ENCODE peak calls at places on chromosomes 16 and 17, in six cellular contexts. One of them, this sample, is unnamed.

GRCh38 chr16:77501260-77501659 is 66.4 kb upstream of the ADAMTS18 start:
- DNase-seq in NCI-H2107: no peak
- DNase-seq in adrenal gland: no peak
- DNase-seq in brain microvascular endothelial cell: no peak
- DNase-seq in AG04449: no peak
- DNase-seq in activated CD8-positive, alpha-beta memory T cell treated with anti-CD3 and anti-CD28 coated beads for 24 hours: no peak
- DNase-seq in this sample: no peak

GRCh38 chr17:63276821-63277220 is 169.3 kb downstream of the CYB561 start:
- DNase-seq in AG04449: no peak
- DNase-seq in adrenal gland: no peak
- DNase-seq in NCI-H2107: no peak
- DNase-seq in activated CD8-positive, alpha-beta memory T cell treated with anti-CD3 and anti-CD28 coated beads for 24 hours: no peak
- DNase-seq in brain microvascular endothelial cell: no peak
- DNase-seq in this sample: no peak

GRCh38 chr17:2690165-2691068 is 21.1 kb downstream of the CLUH start:
- DNase-seq in activated CD8-positive, alpha-beta memory T cell treated with anti-CD3 and anti-CD28 coated beads for 24 hours: peak
- DNase-seq in adrenal gland: peak
- DNase-seq in NCI-H2107: no peak
- DNase-seq in AG04449: no peak
- DNase-seq in brain microvascular endothelial cell: no peak
- DNase-seq in this sample: no peak

GRCh38 chr16:62225675-62226074 is 189.4 kb upstream of the CDH8 start:
- DNase-seq in AG04449: no peak
- DNase-seq in NCI-H2107: peak
- DNase-seq in activated CD8-positive, alpha-beta memory T cell treated with anti-CD3 and anti-CD28 coated beads for 24 hours: no peak
- DNase-seq in brain microvascular endothelial cell: peak
- DNase-seq in adrenal gland: peak
- DNase-seq in this sample: peak

GRCh38 chr17:28747801-28748750 is 4.3 kb downstream of the TRAF4 start:
- DNase-seq in adrenal gland: peak
- DNase-seq in NCI-H2107: no peak
- DNase-seq in AG04449: no peak
- DNase-seq in brain microvascular endothelial cell: no peak
- DNase-seq in activated CD8-positive, alpha-beta memory T cell treated with anti-CD3 and anti-CD28 coated beads for 24 hours: no peak
- DNase-seq in this sample: no peak

GRCh38 chr17:1055751-1056645 is 59.1 kb downstream of the TIMM22 start:
- DNase-seq in AG04449: no peak
- DNase-seq in brain microvascular endothelial cell: peak
- DNase-seq in activated CD8-positive, alpha-beta memory T cell treated with anti-CD3 and anti-CD28 coated beads for 24 hours: peak
- DNase-seq in adrenal gland: peak
- DNase-seq in NCI-H2107: no peak
- DNase-seq in this sample: no peak

GRCh38 chr17:33509331-33509730 is 216.2 kb upstream of the ASIC2 start:
- DNase-seq in adrenal gland: no peak
- DNase-seq in NCI-H2107: no peak
- DNase-seq in brain microvascular endothelial cell: no peak
- DNase-seq in AG04449: no peak
- DNase-seq in activated CD8-positive, alpha-beta memory T cell treated with anti-CD3 and anti-CD28 coated beads for 24 hours: no peak
- DNase-seq in this sample: no peak

GRCh38 chr17:73519011-73519410 is 125.2 kb downstream of the SDK2 start:
- DNase-seq in brain microvascular endothelial cell: no peak
- DNase-seq in NCI-H2107: no peak
- DNase-seq in activated CD8-positive, alpha-beta memory T cell treated with anti-CD3 and anti-CD28 coated beads for 24 hours: no peak
- DNase-seq in adrenal gland: no peak
- DNase-seq in AG04449: no peak
- DNase-seq in this sample: no peak

GRCh38 chr17:59845595-59846390 is 47.0 kb downstream of the TUBD1 start:
- DNase-seq in brain microvascular endothelial cell: peak
- DNase-seq in adrenal gland: peak
- DNase-seq in AG04449: no peak
- DNase-seq in NCI-H2107: peak
- DNase-seq in activated CD8-positive, alpha-beta memory T cell treated with anti-CD3 and anti-CD28 coated beads for 24 hours: peak
- DNase-seq in this sample: no peak

GRCh38 chr16:12191102-12191501 is 214.6 kb downstream of the SNX29 start:
- DNase-seq in activated CD8-positive, alpha-beta memory T cell treated with anti-CD3 and anti-CD28 coated beads for 24 hours: no peak
- DNase-seq in brain microvascular endothelial cell: no peak
- DNase-seq in AG04449: no peak
- DNase-seq in NCI-H2107: no peak
- DNase-seq in adrenal gland: no peak
- DNase-seq in this sample: no peak

GRCh38 chr17:72975509-72975908 is 117.0 kb downstream of the SLC39A11 start:
- DNase-seq in AG04449: no peak
- DNase-seq in activated CD8-positive, alpha-beta memory T cell treated with anti-CD3 and anti-CD28 coated beads for 24 hours: no peak
- DNase-seq in NCI-H2107: no peak
- DNase-seq in adrenal gland: no peak
- DNase-seq in brain microvascular endothelial cell: no peak
- DNase-seq in this sample: no peak

GRCh38 chr17:73586921-73587680 is 57.1 kb downstream of the SDK2 start:
- DNase-seq in NCI-H2107: no peak
- DNase-seq in adrenal gland: peak
- DNase-seq in AG04449: no peak
- DNase-seq in brain microvascular endothelial cell: no peak
- DNase-seq in activated CD8-positive, alpha-beta memory T cell treated with anti-CD3 and anti-CD28 coated beads for 24 hours: no peak
- DNase-seq in this sample: no peak

GRCh38 chr16:24188143-24188542 is 68.0 kb upstream of the CACNG3 start:
- DNase-seq in activated CD8-positive, alpha-beta memory T cell treated with anti-CD3 and anti-CD28 coated beads for 24 hours: no peak
- DNase-seq in NCI-H2107: no peak
- DNase-seq in adrenal gland: no peak
- DNase-seq in brain microvascular endothelial cell: no peak
- DNase-seq in AG04449: no peak
- DNase-seq in this sample: no peak

GRCh38 chr16:17273142-17273561 is 197.6 kb downstream of the XYLT1 start:
- DNase-seq in adrenal gland: peak
- DNase-seq in brain microvascular endothelial cell: peak
- DNase-seq in AG04449: peak
- DNase-seq in NCI-H2107: no peak
- DNase-seq in activated CD8-positive, alpha-beta memory T cell treated with anti-CD3 and anti-CD28 coated beads for 24 hours: peak
- DNase-seq in this sample: peak

GRCh38 chr17:42632949-42633444 is 23.5 kb downstream of the TUBG1 start:
- DNase-seq in NCI-H2107: no peak
- DNase-seq in adrenal gland: no peak
- DNase-seq in activated CD8-positive, alpha-beta memory T cell treated with anti-CD3 and anti-CD28 coated beads for 24 hours: no peak
- DNase-seq in brain microvascular endothelial cell: no peak
- DNase-seq in AG04449: no peak
- DNase-seq in this sample: no peak

GRCh38 chr16:54446639-54447038 is 160.1 kb upstream of the IRX3 start:
- DNase-seq in brain microvascular endothelial cell: peak
- DNase-seq in adrenal gland: peak
- DNase-seq in NCI-H2107: no peak
- DNase-seq in AG04449: peak
- DNase-seq in activated CD8-positive, alpha-beta memory T cell treated with anti-CD3 and anti-CD28 coated beads for 24 hours: no peak
- DNase-seq in this sample: no peak

GRCh38 chr16:28974007-28974436 is 556 bp upstream of the SPNS1 start:
- DNase-seq in brain microvascular endothelial cell: peak
- DNase-seq in NCI-H2107: peak
- DNase-seq in adrenal gland: peak
- DNase-seq in activated CD8-positive, alpha-beta memory T cell treated with anti-CD3 and anti-CD28 coated beads for 24 hours: peak
- DNase-seq in AG04449: no peak
- DNase-seq in this sample: peak

GRCh38 chr17:18235743-18236256 is 10.4 kb downstream of the LLGL1 start:
- DNase-seq in brain microvascular endothelial cell: peak
- DNase-seq in NCI-H2107: no peak
- DNase-seq in adrenal gland: peak
- DNase-seq in AG04449: no peak
- DNase-seq in activated CD8-positive, alpha-beta memory T cell treated with anti-CD3 and anti-CD28 coated beads for 24 hours: peak
- DNase-seq in this sample: no peak

GRCh38 chr17:19867094-19867653 is 562 bp downstream of the ULK2 start:
- DNase-seq in activated CD8-positive, alpha-beta memory T cell treated with anti-CD3 and anti-CD28 coated beads for 24 hours: peak
- DNase-seq in brain microvascular endothelial cell: peak
- DNase-seq in AG04449: no peak
- DNase-seq in NCI-H2107: no peak
- DNase-seq in adrenal gland: peak
- DNase-seq in this sample: peak

GRCh38 chr17:31393749-31394146 is 2.3 kb downstream of the RAB11FIP4 start:
- DNase-seq in activated CD8-positive, alpha-beta memory T cell treated with anti-CD3 and anti-CD28 coated beads for 24 hours: peak
- DNase-seq in NCI-H2107: no peak
- DNase-seq in brain microvascular endothelial cell: no peak
- DNase-seq in AG04449: no peak
- DNase-seq in adrenal gland: no peak
- DNase-seq in this sample: no peak

GRCh38 chr17:71709974-71710373 is 410.8 kb upstream of the SOX9 start:
- DNase-seq in adrenal gland: no peak
- DNase-seq in activated CD8-positive, alpha-beta memory T cell treated with anti-CD3 and anti-CD28 coated beads for 24 hours: no peak
- DNase-seq in brain microvascular endothelial cell: no peak
- DNase-seq in NCI-H2107: no peak
- DNase-seq in AG04449: no peak
- DNase-seq in this sample: no peak

GRCh38 chr17:41308918-41309359 is at the start of gene KRTAP16-1:
- DNase-seq in activated CD8-positive, alpha-beta memory T cell treated with anti-CD3 and anti-CD28 coated beads for 24 hours: peak
- DNase-seq in NCI-H2107: no peak
- DNase-seq in AG04449: no peak
- DNase-seq in brain microvascular endothelial cell: no peak
- DNase-seq in adrenal gland: no peak
- DNase-seq in this sample: no peak

GRCh38 chr16:55018881-55019280 is 88.2 kb downstream of the IRX5 start:
- DNase-seq in activated CD8-positive, alpha-beta memory T cell treated with anti-CD3 and anti-CD28 coated beads for 24 hours: no peak
- DNase-seq in AG04449: no peak
- DNase-seq in adrenal gland: no peak
- DNase-seq in NCI-H2107: no peak
- DNase-seq in brain microvascular endothelial cell: no peak
- DNase-seq in this sample: no peak

GRCh38 chr16:51153275-51153991 is 2.4 kb upstream of the SALL1 start:
- DNase-seq in activated CD8-positive, alpha-beta memory T cell treated with anti-CD3 and anti-CD28 coated beads for 24 hours: no peak
- DNase-seq in AG04449: no peak
- DNase-seq in NCI-H2107: no peak
- DNase-seq in adrenal gland: no peak
- DNase-seq in brain microvascular endothelial cell: no peak
- DNase-seq in this sample: no peak

GRCh38 chr17:50127661-50128361 is 2.1 kb downstream of the SAMD14 start:
- DNase-seq in adrenal gland: no peak
- DNase-seq in AG04449: no peak
- DNase-seq in brain microvascular endothelial cell: no peak
- DNase-seq in NCI-H2107: no peak
- DNase-seq in activated CD8-positive, alpha-beta memory T cell treated with anti-CD3 and anti-CD28 coated beads for 24 hours: no peak
- DNase-seq in this sample: no peak

GRCh38 chr17:35871415-35871814 is 2.7 kb upstream of the HEATR9 start:
- DNase-seq in NCI-H2107: no peak
- DNase-seq in activated CD8-positive, alpha-beta memory T cell treated with anti-CD3 and anti-CD28 coated beads for 24 hours: no peak
- DNase-seq in adrenal gland: no peak
- DNase-seq in brain microvascular endothelial cell: no peak
- DNase-seq in AG04449: no peak
- DNase-seq in this sample: no peak

GRCh38 chr17:31413871-31414589 is 22.6 kb downstream of the RAB11FIP4 start:
- DNase-seq in activated CD8-positive, alpha-beta memory T cell treated with anti-CD3 and anti-CD28 coated beads for 24 hours: no peak
- DNase-seq in brain microvascular endothelial cell: peak
- DNase-seq in NCI-H2107: no peak
- DNase-seq in AG04449: peak
- DNase-seq in adrenal gland: no peak
- DNase-seq in this sample: peak

GRCh38 chr16:4415538-4416199 is 727 bp downstream of the CORO7 start:
- DNase-seq in brain microvascular endothelial cell: no peak
- DNase-seq in AG04449: no peak
- DNase-seq in adrenal gland: peak
- DNase-seq in activated CD8-positive, alpha-beta memory T cell treated with anti-CD3 and anti-CD28 coated beads for 24 hours: peak
- DNase-seq in NCI-H2107: no peak
- DNase-seq in this sample: no peak

GRCh38 chr17:77941004-77941403 is 17.5 kb upstream of the TNRC6C start:
- DNase-seq in adrenal gland: no peak
- DNase-seq in AG04449: no peak
- DNase-seq in brain microvascular endothelial cell: no peak
- DNase-seq in activated CD8-positive, alpha-beta memory T cell treated with anti-CD3 and anti-CD28 coated beads for 24 hours: no peak
- DNase-seq in NCI-H2107: no peak
- DNase-seq in this sample: no peak

GRCh38 chr17:51703364-51704341 is 443.3 kb downstream of the UTP18 start:
- DNase-seq in brain microvascular endothelial cell: peak
- DNase-seq in activated CD8-positive, alpha-beta memory T cell treated with anti-CD3 and anti-CD28 coated beads for 24 hours: no peak
- DNase-seq in AG04449: no peak
- DNase-seq in NCI-H2107: no peak
- DNase-seq in adrenal gland: peak
- DNase-seq in this sample: no peak

GRCh38 chr17:57943140-57943539 is 12.1 kb downstream of the CUEDC1 start:
- DNase-seq in AG04449: no peak
- DNase-seq in adrenal gland: no peak
- DNase-seq in activated CD8-positive, alpha-beta memory T cell treated with anti-CD3 and anti-CD28 coated beads for 24 hours: no peak
- DNase-seq in NCI-H2107: no peak
- DNase-seq in brain microvascular endothelial cell: no peak
- DNase-seq in this sample: peak

GRCh38 chr16:62445909-62446308 is 409.7 kb upstream of the CDH8 start:
- DNase-seq in NCI-H2107: no peak
- DNase-seq in AG04449: no peak
- DNase-seq in brain microvascular endothelial cell: no peak
- DNase-seq in activated CD8-positive, alpha-beta memory T cell treated with anti-CD3 and anti-CD28 coated beads for 24 hours: no peak
- DNase-seq in adrenal gland: no peak
- DNase-seq in this sample: no peak

GRCh38 chr16:85390511-85391174 is 222.5 kb upstream of the GSE1 start:
- DNase-seq in activated CD8-positive, alpha-beta memory T cell treated with anti-CD3 and anti-CD28 coated beads for 24 hours: no peak
- DNase-seq in brain microvascular endothelial cell: peak
- DNase-seq in adrenal gland: peak
- DNase-seq in AG04449: peak
- DNase-seq in NCI-H2107: no peak
- DNase-seq in this sample: peak

GRCh38 chr16:73068546-73069401 is 20.8 kb upstream of the ZFHX3 start:
- DNase-seq in adrenal gland: peak
- DNase-seq in AG04449: peak
- DNase-seq in brain microvascular endothelial cell: peak
- DNase-seq in NCI-H2107: peak
- DNase-seq in activated CD8-positive, alpha-beta memory T cell treated with anti-CD3 and anti-CD28 coated beads for 24 hours: no peak
- DNase-seq in this sample: peak

GRCh38 chr16:84562174-84562815 is 55.6 kb downstream of the COTL1 start:
- DNase-seq in activated CD8-positive, alpha-beta memory T cell treated with anti-CD3 and anti-CD28 coated beads for 24 hours: no peak
- DNase-seq in NCI-H2107: no peak
- DNase-seq in brain microvascular endothelial cell: no peak
- DNase-seq in AG04449: no peak
- DNase-seq in adrenal gland: no peak
- DNase-seq in this sample: no peak